ENCODE peak calls at places on chromosomes 11 and 22, in nine cellular contexts. One of them, this sample, is unnamed.

GRCh38 chr11:3107608-3108182 is 50.5 kb upstream of the CARS1 start:
- DNase-seq in NCI-H1105: no peak
- DNase-seq in GM20000: no peak
- DNase-seq in T-helper 2 cell: no peak
- DNase-seq in CD4-positive, alpha-beta T cell: no peak
- DNase-seq in activated gamma-delta T cell treated with Interleukin-2 at 50 U/mL for 16 hours: no peak
- DNase-seq in activated CD8-positive, alpha-beta memory T cell treated with anti-CD3 and anti-CD28 coated beads for 4 hours: no peak
- DNase-seq in non-pigmented ciliary epithelial cell: no peak
- DNase-seq in Jurkat, Clone E6-1: no peak
- DNase-seq in this sample: peak; percentile 40

GRCh38 chr22:39214383-39215069 is 30.3 kb downstream of the PDGFB start:
- DNase-seq in NCI-H1105: no peak
- DNase-seq in GM20000: no peak
- DNase-seq in T-helper 2 cell: no peak
- DNase-seq in CD4-positive, alpha-beta T cell: no peak
- DNase-seq in activated gamma-delta T cell treated with Interleukin-2 at 50 U/mL for 16 hours: no peak
- DNase-seq in activated CD8-positive, alpha-beta memory T cell treated with anti-CD3 and anti-CD28 coated beads for 4 hours: no peak
- DNase-seq in non-pigmented ciliary epithelial cell: peak; percentile 23
- DNase-seq in Jurkat, Clone E6-1: no peak
- DNase-seq in this sample: peak; percentile 28

GRCh38 chr11:134412508-134413333 is 679 bp upstream of the B3GAT1 start:
- DNase-seq in NCI-H1105: peak; percentile 80
- DNase-seq in GM20000: peak; percentile 48
- DNase-seq in T-helper 2 cell: no peak
- DNase-seq in CD4-positive, alpha-beta T cell: no peak
- DNase-seq in activated gamma-delta T cell treated with Interleukin-2 at 50 U/mL for 16 hours: no peak
- DNase-seq in activated CD8-positive, alpha-beta memory T cell treated with anti-CD3 and anti-CD28 coated beads for 4 hours: no peak
- DNase-seq in non-pigmented ciliary epithelial cell: no peak
- DNase-seq in Jurkat, Clone E6-1: no peak
- DNase-seq in this sample: no peak

GRCh38 chr11:117903505-117904382 is 25.5 kb downstream of the TMPRSS13 start:
- DNase-seq in NCI-H1105: no peak
- DNase-seq in GM20000: no peak
- DNase-seq in T-helper 2 cell: no peak
- DNase-seq in CD4-positive, alpha-beta T cell: no peak
- DNase-seq in activated gamma-delta T cell treated with Interleukin-2 at 50 U/mL for 16 hours: no peak
- DNase-seq in activated CD8-positive, alpha-beta memory T cell treated with anti-CD3 and anti-CD28 coated beads for 4 hours: no peak
- DNase-seq in non-pigmented ciliary epithelial cell: no peak
- DNase-seq in Jurkat, Clone E6-1: no peak
- DNase-seq in this sample: no peak

GRCh38 chr11:87351671-87352070 is 313.9 kb downstream of the TMEM135 start:
- DNase-seq in NCI-H1105: no peak
- DNase-seq in GM20000: no peak
- DNase-seq in T-helper 2 cell: no peak
- DNase-seq in CD4-positive, alpha-beta T cell: no peak
- DNase-seq in activated gamma-delta T cell treated with Interleukin-2 at 50 U/mL for 16 hours: no peak
- DNase-seq in activated CD8-positive, alpha-beta memory T cell treated with anti-CD3 and anti-CD28 coated beads for 4 hours: no peak
- DNase-seq in non-pigmented ciliary epithelial cell: no peak
- DNase-seq in Jurkat, Clone E6-1: no peak
- DNase-seq in this sample: no peak

GRCh38 chr11:105357146-105357545 is 217.6 kb upstream of the CARD18 start:
- DNase-seq in NCI-H1105: no peak
- DNase-seq in GM20000: no peak
- DNase-seq in T-helper 2 cell: no peak
- DNase-seq in CD4-positive, alpha-beta T cell: no peak
- DNase-seq in activated gamma-delta T cell treated with Interleukin-2 at 50 U/mL for 16 hours: no peak
- DNase-seq in activated CD8-positive, alpha-beta memory T cell treated with anti-CD3 and anti-CD28 coated beads for 4 hours: no peak
- DNase-seq in non-pigmented ciliary epithelial cell: no peak
- DNase-seq in Jurkat, Clone E6-1: no peak
- DNase-seq in this sample: no peak

GRCh38 chr11:110298298-110298765 is 1.9 kb upstream of the RDX start:
- DNase-seq in NCI-H1105: no peak
- DNase-seq in GM20000: no peak
- DNase-seq in T-helper 2 cell: no peak
- DNase-seq in CD4-positive, alpha-beta T cell: no peak
- DNase-seq in activated gamma-delta T cell treated with Interleukin-2 at 50 U/mL for 16 hours: no peak
- DNase-seq in activated CD8-positive, alpha-beta memory T cell treated with anti-CD3 and anti-CD28 coated beads for 4 hours: no peak
- DNase-seq in non-pigmented ciliary epithelial cell: no peak
- DNase-seq in Jurkat, Clone E6-1: no peak
- DNase-seq in this sample: no peak

GRCh38 chr11:15507592-15507991 is 392.9 kb downstream of the INSC start:
- DNase-seq in NCI-H1105: no peak
- DNase-seq in GM20000: no peak
- DNase-seq in T-helper 2 cell: no peak
- DNase-seq in CD4-positive, alpha-beta T cell: no peak
- DNase-seq in activated gamma-delta T cell treated with Interleukin-2 at 50 U/mL for 16 hours: no peak
- DNase-seq in activated CD8-positive, alpha-beta memory T cell treated with anti-CD3 and anti-CD28 coated beads for 4 hours: no peak
- DNase-seq in non-pigmented ciliary epithelial cell: no peak
- DNase-seq in Jurkat, Clone E6-1: no peak
- DNase-seq in this sample: no peak

GRCh38 chr22:48744967-48745841 is 1082.5 kb downstream of the BRD1 start:
- DNase-seq in NCI-H1105: no peak
- DNase-seq in GM20000: no peak
- DNase-seq in T-helper 2 cell: no peak
- DNase-seq in CD4-positive, alpha-beta T cell: no peak
- DNase-seq in activated gamma-delta T cell treated with Interleukin-2 at 50 U/mL for 16 hours: no peak
- DNase-seq in activated CD8-positive, alpha-beta memory T cell treated with anti-CD3 and anti-CD28 coated beads for 4 hours: no peak
- DNase-seq in non-pigmented ciliary epithelial cell: no peak
- DNase-seq in Jurkat, Clone E6-1: no peak
- DNase-seq in this sample: no peak

GRCh38 chr11:46294365-46295309 is 17.2 kb downstream of the CREB3L1 start:
- DNase-seq in NCI-H1105: no peak
- DNase-seq in GM20000: no peak
- DNase-seq in T-helper 2 cell: no peak
- DNase-seq in CD4-positive, alpha-beta T cell: no peak
- DNase-seq in activated gamma-delta T cell treated with Interleukin-2 at 50 U/mL for 16 hours: no peak
- DNase-seq in activated CD8-positive, alpha-beta memory T cell treated with anti-CD3 and anti-CD28 coated beads for 4 hours: no peak
- DNase-seq in non-pigmented ciliary epithelial cell: peak; percentile 79
- DNase-seq in Jurkat, Clone E6-1: no peak
- DNase-seq in this sample: no peak

This sample was measured in lower lobe of right lung.